ENCODE peak calls at places on chromosomes 1 and 21, in six cellular contexts. F is GM23248, P is right cardiac atrium, I is endothelial cell of umbilical vein, K is breast epithelium, S is fibroblast of lung. U is an unnamed sample. For H3K27me3, the result is how much of the 10 kb centered on the place peaks cover.

GRCh38 chr1:244012232-244012631 is 38.9 kb upstream of the ZBTB18 start:
- DNase-seq in F (peak), P (no peak), I (peak), K (no peak), S (peak), U (peak)

GRCh38 chr1:76622774-76623173 is 244.5 kb upstream of the ST6GALNAC5 start:
- DNase-seq in F (no peak), P (no peak), I (no peak), K (no peak), S (no peak), U (no peak)

GRCh38 chr1:176880954-176881595 is 283.4 kb downstream of the ASTN1 start:
- DNase-seq in F (peak), P (peak), I (peak), K (peak), S (peak), U (peak)

GRCh38 chr1:67635055-67635809 is 49.8 kb upstream of the GADD45A start:
- DNase-seq in F (no peak), P (no peak), I (no peak), K (no peak), S (no peak), U (no peak)

GRCh38 chr1:24119859-24120756 is 8.2 kb upstream of the MYOM3 start:
- DNase-seq in F (peak), P (peak), I (no peak), K (no peak), S (no peak), U (peak)

GRCh38 chr1:226882187-226882586 is 11.8 kb downstream of the PSEN2 start:
- DNase-seq in F (no peak), P (no peak), I (no peak), K (no peak), S (peak), U (peak)

GRCh38 chr1:26861889-26862371 is 1.0 kb upstream of the SFN start:
- DNase-seq in F (peak), P (no peak), I (no peak), K (no peak), S (no peak), U (no peak)

GRCh38 chr1:67869233-67869632 is 36.0 kb upstream of the GNG12 start:
- DNase-seq in F (no peak), P (no peak), I (no peak), K (no peak), S (no peak), U (no peak)

GRCh38 chr1:33072707-33073106 is 8.2 kb upstream of the AZIN2 start:
- DNase-seq in F (peak), P (no peak), I (no peak), K (no peak), S (peak), U (no peak)

GRCh38 chr1:214216779-214217178 is 64.2 kb upstream of the SMYD2 start:
- DNase-seq in F (no peak), P (no peak), I (no peak), K (no peak), S (no peak), U (no peak)

GRCh38 chr1:102578806-102579205 is 529.5 kb downstream of the COL11A1 start:
- DNase-seq in F (peak), P (no peak), I (no peak), K (no peak), S (no peak), U (peak)

GRCh38 chr1:243814718-243815117 is 35.3 kb downstream of the AKT3 start:
- DNase-seq in F (no peak), P (no peak), I (no peak), K (no peak), S (no peak), U (no peak)

GRCh38 chr21:41387824-41388223 is 26.0 kb downstream of the MX2 start:
- DNase-seq in F (no peak), P (no peak), I (no peak), K (peak), S (no peak), U (no peak)

GRCh38 chr1:59739111-59739510 is 75.6 kb upstream of the HOOK1 start:
- DNase-seq in F (no peak), P (no peak), I (no peak), K (no peak), S (no peak), U (no peak)

GRCh38 chr1:65395887-65396612 is 24.4 kb upstream of the LEPR start:
- DNase-seq in F (peak), P (no peak), I (no peak), K (no peak), S (no peak), U (peak)

GRCh38 chr21:34367320-34367935 is 3.6 kb downstream of the KCNE2 start:
- DNase-seq in F (peak), P (no peak), I (peak), K (no peak), S (peak), U (peak)

GRCh38 chr1:185499986-185500626 is 183.1 kb upstream of the IVNS1ABP start:
- DNase-seq in F (peak), P (no peak), I (peak), K (no peak), S (peak), U (peak)

GRCh38 chr1:172654535-172654934 is 4.4 kb upstream of the FASLG start:
- DNase-seq in F (peak), P (no peak), I (peak), K (no peak), S (peak), U (peak)

GRCh38 chr1:59971464-59971911 is 44.9 kb upstream of the CYP2J2 start:
- DNase-seq in F (peak), P (peak), I (peak), K (peak), S (peak), U (peak)

GRCh38 chr21:15039607-15040299 is 25.0 kb downstream of the NRIP1 start:
- DNase-seq in F (no peak), P (no peak), I (no peak), K (no peak), S (no peak), U (no peak)

GRCh38 chr1:171742577-171742922 is 685 bp upstream of the VAMP4 start:
- DNase-seq in F (peak), P (peak), I (no peak), K (no peak), S (peak), U (peak)

GRCh38 chr21:25887166-25887565 is 152.4 kb downstream of the GABPA start:
- DNase-seq in F (peak), P (no peak), I (no peak), K (no peak), S (peak), U (no peak)

GRCh38 chr1:119565131-119565772 is 58.2 kb downstream of the HSD3B1 start:
- DNase-seq in F (no peak), P (no peak), I (no peak), K (no peak), S (no peak), U (no peak)

GRCh38 chr1:50424045-50424939 is 1.0 kb upstream of the DMRTA2 start:
- DNase-seq in F (no peak), P (no peak), I (peak), K (no peak), S (peak), U (no peak)

GRCh38 chr1:150558328-150558727 is 9.1 kb downstream of the ADAMTSL4 start:
- DNase-seq in F (no peak), P (peak), I (no peak), K (no peak), S (no peak), U (no peak)

GRCh38 chr1:231393668-231394067 is 28.4 kb downstream of the EGLN1 start:
- DNase-seq in F (no peak), P (no peak), I (no peak), K (no peak), S (no peak), U (no peak)

GRCh38 chr21:38355992-38356781 is 99.4 kb downstream of the KCNJ15 start:
- DNase-seq in F (peak), P (peak), I (peak), K (peak), S (peak), U (peak)

GRCh38 chr1:90721210-90722194 is 4.4 kb upstream of the BARHL2 start:
- DNase-seq in F (peak), P (peak), I (peak), K (no peak), S (peak), U (peak)
- H3K27me3 ChIP-seq in F (half or more), P (under half), I (half or more), K (under half), S (half or more), U (half or more)

DNA sequence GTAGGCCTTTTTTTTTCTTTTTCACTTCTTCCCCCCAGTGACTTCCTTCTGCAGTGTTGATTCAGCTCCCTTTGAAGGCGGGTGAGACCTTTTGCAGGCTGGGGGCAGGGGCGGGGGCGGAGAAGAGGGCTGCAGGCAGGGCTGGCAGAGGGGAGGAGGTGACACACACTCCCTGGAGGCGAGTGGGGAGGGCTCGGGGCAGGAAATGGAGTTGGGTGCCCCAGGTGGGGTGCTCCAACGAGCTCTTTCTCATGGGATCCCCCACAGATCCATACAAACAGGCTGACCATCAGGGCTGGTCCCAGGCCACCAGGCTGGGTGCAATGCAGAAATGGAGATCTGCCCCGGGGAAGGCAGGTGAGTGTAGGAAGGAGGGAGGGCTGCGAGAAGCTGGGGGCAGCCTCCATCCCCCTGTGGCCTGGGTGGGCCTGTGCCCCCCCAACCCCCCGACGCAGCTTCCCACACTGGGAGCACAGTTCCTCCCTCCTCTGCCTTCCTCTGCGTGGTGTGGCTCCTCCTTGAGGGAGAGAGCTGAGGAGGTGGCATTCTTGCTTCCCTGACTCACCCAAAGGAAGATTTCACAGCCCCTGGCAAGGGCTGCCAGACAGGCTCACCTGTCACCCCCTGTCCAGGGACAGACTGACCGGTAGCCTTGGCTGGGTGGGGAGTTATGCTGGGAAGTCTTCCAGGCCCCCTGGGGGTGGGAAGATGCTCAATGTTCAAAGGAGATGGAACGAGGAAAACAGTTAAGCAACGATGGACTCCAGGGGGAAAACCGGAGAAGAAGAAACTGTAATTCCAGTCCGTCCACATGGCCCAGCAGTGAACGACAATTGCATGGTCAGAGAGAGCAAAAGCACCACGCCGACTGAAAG is 7.1 kb upstream of the ITGB2 start:
- DNase-seq in F (peak), P (peak), I (no peak), K (no peak), S (no peak), U (peak)
- H3K27me3 ChIP-seq in F (under half), P (under half), I (under half), K (under half), S (under half), U (under half)

GRCh38 chr1:98049370-98050115 is 128.7 kb upstream of the DPYD start:
- DNase-seq in F (peak), P (peak), I (peak), K (no peak), S (peak), U (peak)
- H3K27me3 ChIP-seq in F (under half), P (under half), I (under half), K (under half), S (under half), U (under half)

GRCh38 chr1:155125946-155126493 is 1.7 kb upstream of the EFNA1 start:
- DNase-seq in F (peak), P (peak), I (peak), K (peak), S (peak), U (peak)

GRCh38 chr1:155128469-155128754 is 736 bp downstream of the EFNA1 start:
- DNase-seq in F (no peak), P (no peak), I (peak), K (no peak), S (no peak), U (no peak)

GRCh38 chr1:155127672-155128468 is at the start of gene EFNA1:
- DNase-seq in F (peak), P (peak), I (peak), K (peak), S (peak), U (peak)

GRCh38 chr1:155126494-155127104 is 1.1 kb upstream of the EFNA1 start:
- DNase-seq in F (peak), P (peak), I (peak), K (peak), S (peak), U (peak)

DNA sequence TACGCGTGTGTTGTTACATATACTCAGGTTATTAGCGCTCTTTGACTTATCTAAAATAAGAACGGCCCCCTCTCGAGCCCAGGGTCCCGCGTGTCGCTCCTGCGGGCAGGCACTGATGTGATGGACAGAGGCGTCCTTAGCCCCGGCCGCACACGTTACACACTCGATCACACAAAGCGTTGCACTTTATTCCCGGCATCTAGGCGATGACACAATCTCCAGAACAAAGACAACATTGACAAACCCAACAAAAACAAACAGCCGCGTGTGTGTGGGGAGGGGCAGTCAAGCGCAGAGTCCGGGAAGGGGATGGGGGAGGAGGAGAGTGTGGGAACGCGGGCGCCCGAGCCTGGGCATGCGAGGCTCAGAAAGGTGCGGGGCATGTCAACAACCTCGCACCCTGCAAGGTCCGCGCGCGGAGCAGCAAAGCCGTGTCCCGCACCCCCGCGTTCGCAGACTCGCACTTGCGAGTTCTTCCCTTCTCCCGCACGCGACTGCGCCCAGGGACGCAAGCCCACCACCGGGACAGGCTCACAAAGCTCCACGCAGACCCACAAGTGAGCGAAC is 488 bp upstream of the EFNA1 start:
- DNase-seq in F (peak), P (peak), I (peak), K (peak), S (peak), U (peak)
- H3K27me3 ChIP-seq in F (half or more), P (under half), I (under half), K (under half), S (half or more), U (under half)

GRCh38 chr1:30102605-30103004 is 620.8 kb downstream of the MATN1 start:
- DNase-seq in F (no peak), P (no peak), I (no peak), K (no peak), S (no peak), U (no peak)
- H3K27me3 ChIP-seq in F (under half), P (under half), I (under half), K (under half), S (under half), U (half or more)

U was measured in adipocyte.